ENCODE peak calls at places on chromosomes 6 and 20, in seven cellular contexts. H is M059J; E is dorsolateral prefrontal cortex; I is activated CD4-positive, CD25-positive, alpha-beta regulatory T cell; C is HS-5; S is Right ventricle myocardium inferior; J is WTC11. T is an unnamed sample.
A peak's percentile ranks its signal among the peaks of the same experiment; 100 is the strongest.

GRCh38 chr6:119230160-119230559 is 119.4 kb downstream of the MAN1A1 start:
- DNase-seq in H (no peak), E (no peak), I (no peak), C (no peak), S (no peak), J (no peak), T (no peak)

GRCh38 chr20:58024241-58024721 is 204.2 kb downstream of the ANKRD60 start:
- DNase-seq in H (no peak), E (no peak), I (no peak), C (no peak), S (no peak), J (no peak), T (no peak)

GRCh38 chr6:18350728-18351127 is 36.4 kb upstream of the RNF144B start:
- DNase-seq in H (no peak), E (no peak), I (no peak), C (no peak), S (no peak), J (no peak), T (no peak)

GRCh38 chr20:12825180-12825579 is 183.6 kb upstream of the SPTLC3 start:
- DNase-seq in H (no peak), E (no peak), I (no peak), C (no peak), S (no peak), J (no peak), T (peak; percentile 69)

GRCh38 chr20:53622247-53623114 is 28.8 kb upstream of the ZNF217 start:
- DNase-seq in H (peak; percentile 49), E (no peak), I (no peak), C (no peak), S (no peak), J (no peak), T (no peak)

GRCh38 chr6:140441256-140441655 is 1066.8 kb upstream of the CITED2 start:
- DNase-seq in H (peak; percentile 97), E (no peak), I (no peak), C (peak; percentile 37), S (peak; percentile 44), J (peak; percentile 49), T (peak; percentile 1)

GRCh38 chr20:50296450-50297375 is 106.1 kb downstream of the CEBPB start:
- DNase-seq in H (no peak), E (no peak), I (no peak), C (no peak), S (no peak), J (no peak), T (no peak)

GRCh38 chr20:56451056-56451765 is 17.2 kb upstream of the RTF2 start:
- DNase-seq in H (no peak), E (no peak), I (no peak), C (no peak), S (no peak), J (no peak), T (no peak)

GRCh38 chr6:170073846-170074245 is 217.0 kb downstream of the DLL1 start:
- DNase-seq in H (no peak), E (peak; percentile 79), I (no peak), C (no peak), S (peak; percentile 67), J (no peak), T (no peak)

GRCh38 chr6:107611060-107611824 is 121.3 kb downstream of the SOBP start:
- DNase-seq in H (no peak), E (no peak), I (no peak), C (no peak), S (no peak), J (no peak), T (no peak)

GRCh38 chr20:54323227-54323734 is 115.4 kb downstream of the PFDN4 start:
- DNase-seq in H (peak; percentile 14), E (no peak), I (no peak), C (no peak), S (no peak), J (no peak), T (peak; percentile 10)

GRCh38 chr20:56949318-56949717 is 317.1 kb downstream of the BMP7 start:
- DNase-seq in H (no peak), E (no peak), I (no peak), C (no peak), S (no peak), J (peak; percentile 49), T (no peak)

GRCh38 chr6:157647261-157647915 is 175.7 kb upstream of the SNX9 start:
- DNase-seq in H (no peak), E (no peak), I (no peak), C (no peak), S (no peak), J (no peak), T (no peak)

GRCh38 chr6:150233797-150234399 is 91.1 kb downstream of the PPP1R14C start:
- DNase-seq in H (no peak), E (peak; percentile 62), I (no peak), C (no peak), S (no peak), J (no peak), T (no peak)

GRCh38 chr20:13212750-13213149 is 8.3 kb upstream of the ISM1 start:
- DNase-seq in H (no peak), E (no peak), I (no peak), C (peak; percentile 55), S (no peak), J (no peak), T (no peak)

GRCh38 chr6:140311146-140311545 is 936.7 kb upstream of the CITED2 start:
- DNase-seq in H (peak; percentile 39), E (no peak), I (no peak), C (no peak), S (no peak), J (no peak), T (no peak)

GRCh38 chr6:53325785-53326184 is 23.0 kb downstream of the ELOVL5 start:
- DNase-seq in H (peak; percentile 73), E (no peak), I (no peak), C (no peak), S (no peak), J (no peak), T (no peak)

GRCh38 chr6:122825180-122825579 is 36.1 kb downstream of the SMPDL3A start:
- DNase-seq in H (no peak), E (no peak), I (no peak), C (no peak), S (no peak), J (no peak), T (no peak)

GRCh38 chr6:169935861-169936260 is 184.4 kb downstream of the ERMARD start:
- DNase-seq in H (no peak), E (no peak), I (no peak), C (no peak), S (no peak), J (no peak), T (no peak)

GRCh38 chr6:36160147-36160760 is 29.9 kb downstream of the MAPK13 start:
- DNase-seq in H (peak; percentile 27), E (no peak), I (no peak), C (no peak), S (no peak), J (no peak), T (no peak)

GRCh38 chr6:156582509-156582992 is 194.6 kb upstream of the ARID1B start:
- DNase-seq in H (no peak), E (no peak), I (no peak), C (no peak), S (no peak), J (no peak), T (no peak)

GRCh38 chr6:25032964-25033363 is 97.2 kb upstream of the RIPOR2 start:
- DNase-seq in H (no peak), E (no peak), I (no peak), C (no peak), S (no peak), J (no peak), T (no peak)

GRCh38 chr6:73579851-73580246 is 59.0 kb upstream of the EEF1A1 start:
- DNase-seq in H (peak; percentile 95), E (no peak), I (no peak), C (peak; percentile 80), S (no peak), J (no peak), T (no peak)